ENCODE peak calls at places on chromosomes 3 and 15, in ten cellular contexts. S, G, Y, J, I, O, T, M, D and Q are unnamed samples.

GRCh38 chr3:44301746-44302145 is 36.8 kb upstream of the TCAIM start:
- DNase-seq in M (no peak), G (no peak), I (no peak), O (no peak), D (no peak), J (no peak), T (peak), Y (no peak), S (no peak), Q (no peak)

GRCh38 chr15:39198044-39198625 is 382.7 kb upstream of the THBS1 start:
- DNase-seq in G (no peak), Y (no peak), O (no peak), M (no peak), J (no peak), I (no peak), D (no peak), T (peak), S (no peak), Q (no peak)

GRCh38 chr15:39539466-39539865 is 41.4 kb upstream of the THBS1 start:
- DNase-seq in G (no peak), I (no peak), M (no peak), D (no peak), Y (no peak), T (no peak), O (no peak), J (no peak), S (no peak), Q (peak)

GRCh38 chr3:193788189-193788946 is 195.4 kb downstream of the OPA1 start:
- DNase-seq in G (peak), S (peak), O (no peak), I (peak), D (no peak), M (peak), J (peak), Y (no peak), T (peak), Q (no peak)

GRCh38 chr3:51353566-51354140 is 31.4 kb upstream of the MANF start:
- DNase-seq in M (no peak), O (no peak), G (no peak), Y (no peak), T (no peak), S (no peak), J (no peak), D (no peak), I (no peak), Q (no peak)

GRCh38 chr3:47432673-47433072 is 43.1 kb downstream of the SCAP start:
- DNase-seq in G (no peak), Y (no peak), S (no peak), M (no peak), D (no peak), J (no peak), I (no peak), O (no peak), T (no peak), Q (peak)

GRCh38 chr3:24299236-24299635 is 195.4 kb downstream of the THRB start:
- DNase-seq in J (no peak), T (peak), I (no peak), D (no peak), Y (no peak), G (no peak), S (no peak), O (no peak), M (no peak), Q (no peak)

GRCh38 chr3:59559721-59560514 is 510.1 kb upstream of the CFAP20DC start:
- DNase-seq in O (no peak), S (no peak), J (no peak), I (no peak), T (peak), D (no peak), M (no peak), G (no peak), Y (no peak), Q (no peak)

GRCh38 chr15:99963976-99964375 is 230.7 kb upstream of the LYSMD4 start:
- DNase-seq in G (no peak), Y (no peak), O (no peak), M (no peak), S (no peak), T (no peak), I (no peak), D (no peak), J (no peak), Q (no peak)
- TF ChIP-seq CTCF in G (no peak), Y (no peak), O (no peak), M (no peak), S (no peak), T (no peak), I (no peak), D (no peak), J (no peak), Q (no peak)

DNA sequence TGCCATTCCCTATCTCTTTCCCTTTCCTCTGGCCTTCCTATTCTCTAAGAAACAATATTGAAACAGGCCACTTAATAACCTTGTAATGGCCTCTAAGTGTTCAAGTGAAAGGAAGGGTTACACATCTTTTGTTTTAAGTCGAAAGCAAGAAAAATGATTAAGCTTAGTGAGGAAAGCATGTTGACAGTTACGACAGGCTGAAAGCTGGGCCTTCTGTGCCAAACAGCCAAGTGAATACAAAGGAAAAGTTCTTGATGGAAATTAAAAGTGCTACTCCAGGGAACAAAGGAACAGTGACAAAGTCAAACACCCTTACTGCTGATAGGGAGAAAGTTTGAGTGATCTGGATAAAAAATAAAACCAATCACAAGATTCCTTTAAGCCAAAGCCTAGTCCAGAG is 54.2 kb downstream of the SENP2 start:
- DNase-seq in T (no peak), D (no peak), J (no peak), M (no peak), Y (no peak), S (no peak), O (no peak), G (no peak), I (no peak), Q (no peak)
- H3K27ac ChIP-seq in T (no peak), D (no peak), J (no peak), M (no peak), Y (no peak), S (no peak), O (no peak), G (no peak), I (no peak), Q (no peak)

GRCh38 chr15:36545451-36545992 is 33.9 kb upstream of the CDIN1 start:
- DNase-seq in T (no peak), G (no peak), I (no peak), M (no peak), O (no peak), Y (no peak), D (no peak), J (no peak), S (no peak), Q (no peak)
- TF ChIP-seq CTCF in T (no peak), G (no peak), I (no peak), M (no peak), O (no peak), Y (no peak), D (no peak), J (no peak), S (no peak), Q (no peak)

GRCh38 chr3:12809001-12809400 is 12.5 kb downstream of the CAND2 start:
- DNase-seq in I (no peak), J (no peak), M (no peak), T (no peak), O (no peak), G (no peak), D (no peak), Y (no peak), S (no peak), Q (peak)

GRCh38 chr3:12810013-12810780 is 13.7 kb downstream of the CAND2 start:
- DNase-seq in Y (peak), D (no peak), I (peak), G (peak), J (peak), O (peak), S (peak), T (peak), M (peak), Q (no peak)

GRCh38 chr3:12812812-12813211 is 16.3 kb downstream of the CAND2 start:
- DNase-seq in O (no peak), J (no peak), I (no peak), M (no peak), Y (no peak), G (no peak), D (no peak), T (no peak), S (no peak), Q (no peak)

GRCh38 chr3:12809435-12809834 is 13.0 kb downstream of the CAND2 start:
- DNase-seq in Y (no peak), S (no peak), M (no peak), O (no peak), G (no peak), T (no peak), I (no peak), D (no peak), J (no peak), Q (no peak)

DNA sequence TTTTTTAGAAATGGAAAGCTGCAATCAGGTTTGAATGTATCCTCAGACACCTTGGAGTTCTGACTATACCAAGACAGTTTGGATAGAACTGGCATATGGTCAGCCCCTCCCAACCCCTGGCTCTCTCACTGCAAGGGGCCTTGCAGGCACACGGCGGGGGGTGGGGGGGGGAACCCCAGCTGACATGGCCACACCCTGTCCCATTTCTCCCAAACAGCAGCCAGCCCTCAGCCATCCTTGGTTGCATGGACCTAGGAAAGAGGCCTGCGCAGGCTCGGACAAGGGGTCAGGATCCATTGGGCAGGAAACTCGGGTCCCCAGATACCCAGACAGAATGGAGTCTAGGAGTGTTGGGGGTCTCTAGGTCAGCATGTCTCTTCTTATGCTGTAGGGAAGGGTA is 14.5 kb downstream of the CAND2 start:
- DNase-seq in S (no peak), O (no peak), T (no peak), D (no peak), Y (no peak), M (no peak), I (no peak), G (no peak), J (no peak), Q (no peak)
- H3K27ac ChIP-seq in S (no peak), O (peak), T (no peak), D (no peak), Y (no peak), M (peak), I (no peak), G (peak), J (peak), Q (peak)